ENCODE peak calls at places on chromosomes 13 and 19, in eight cellular contexts. R, D, L, Q, H, P, Z and X are unnamed samples.

GRCh38 chr19:6465663-6466062 is 1.6 kb downstream of the CRB3 start:
- DNase-seq in R (no peak), D (no peak), L (no peak), Q (no peak), H (no peak), P (no peak), Z (no peak), X (no peak)

GRCh38 chr13:31418186-31418585 is 218.4 kb downstream of the B3GLCT start:
- DNase-seq in R (no peak), D (no peak), L (no peak), Q (no peak), H (no peak), P (no peak), Z (no peak), X (no peak)

GRCh38 chr19:57103573-57104277 is 16.1 kb upstream of the USP29 start:
- DNase-seq in R (peak), D (peak), L (peak), Q (no peak), H (peak), P (peak), Z (peak), X (peak)

GRCh38 chr13:101700598-101700997 is 248.1 kb downstream of the ITGBL1 start:
- DNase-seq in R (peak), D (no peak), L (no peak), Q (no peak), H (no peak), P (no peak), Z (no peak), X (no peak)

GRCh38 chr19:8423821-8424223 is 10.7 kb downstream of the MARCHF2 start:
- DNase-seq in R (peak), D (peak), L (peak), Q (peak), H (peak), P (no peak), Z (no peak), X (no peak)

GRCh38 chr19:41734156-41734555 is 21.2 kb upstream of the CEACAM6 start:
- DNase-seq in R (no peak), D (no peak), L (no peak), Q (no peak), H (no peak), P (no peak), Z (no peak), X (no peak)

GRCh38 chr19:39915101-39915847 is 19.2 kb downstream of the FCGBP start:
- DNase-seq in R (no peak), D (no peak), L (no peak), Q (no peak), H (peak), P (no peak), Z (no peak), X (no peak)

GRCh38 chr19:13830761-13831481 is 35.7 kb downstream of the ZSWIM4 start:
- DNase-seq in R (no peak), D (peak), L (no peak), Q (no peak), H (no peak), P (no peak), Z (no peak), X (no peak)

GRCh38 chr13:102401755-102402154 is at the start of gene FGF14:
- DNase-seq in R (no peak), D (no peak), L (no peak), Q (no peak), H (no peak), P (no peak), Z (no peak), X (no peak)

GRCh38 chr13:60338754-60339153 is 58.3 kb upstream of the TDRD3 start:
- DNase-seq in R (no peak), D (no peak), L (no peak), Q (no peak), H (no peak), P (no peak), Z (no peak), X (no peak)

GRCh38 chr19:4016903-4017638 is 9.5 kb downstream of the PIAS4 start:
- DNase-seq in R (no peak), D (no peak), L (no peak), Q (no peak), H (no peak), P (no peak), Z (no peak), X (no peak)

GRCh38 chr19:4122480-4122879 is 1.4 kb downstream of the MAP2K2 start:
- DNase-seq in R (no peak), D (no peak), L (no peak), Q (no peak), H (no peak), P (no peak), Z (no peak), X (no peak)

GRCh38 chr19:42360787-42361544 is 29.1 kb downstream of the CNFN start:
- DNase-seq in R (no peak), D (no peak), L (no peak), Q (no peak), H (no peak), P (no peak), Z (no peak), X (no peak)

GRCh38 chr19:16386619-16387240 is 62.1 kb downstream of the KLF2 start:
- DNase-seq in R (peak), D (peak), L (peak), Q (peak), H (peak), P (peak), Z (peak), X (peak)

GRCh38 chr19:6125571-6125989 is 9.9 kb upstream of the ACSBG2 start:
- DNase-seq in R (peak), D (peak), L (peak), Q (no peak), H (peak), P (peak), Z (peak), X (peak)

GRCh38 chr13:110525328-110526319 is 35.9 kb downstream of the RAB20 start:
- DNase-seq in R (no peak), D (no peak), L (peak), Q (no peak), H (no peak), P (peak), Z (peak), X (peak)

GRCh38 chr19:55614711-55615552 is 9.4 kb downstream of the ZNF784 start:
- DNase-seq in R (no peak), D (no peak), L (no peak), Q (no peak), H (no peak), P (no peak), Z (no peak), X (no peak)

GRCh38 chr13:66547685-66548084 is 682.5 kb downstream of the PCDH9 start:
- DNase-seq in R (no peak), D (no peak), L (no peak), Q (no peak), H (no peak), P (no peak), Z (no peak), X (no peak)

GRCh38 chr13:66546534-66547379 is 683.4 kb downstream of the PCDH9 start:
- DNase-seq in R (no peak), D (peak), L (no peak), Q (peak), H (no peak), P (no peak), Z (no peak), X (no peak)

GRCh38 chr13:66543780-66544179 is 686.4 kb downstream of the PCDH9 start:
- DNase-seq in R (no peak), D (peak), L (no peak), Q (no peak), H (no peak), P (no peak), Z (no peak), X (no peak)
- TF ChIP-seq CTCF in R (no peak), D (peak), L (no peak), Q (no peak), H (no peak), P (no peak), Z (no peak), X (no peak)

DNA sequence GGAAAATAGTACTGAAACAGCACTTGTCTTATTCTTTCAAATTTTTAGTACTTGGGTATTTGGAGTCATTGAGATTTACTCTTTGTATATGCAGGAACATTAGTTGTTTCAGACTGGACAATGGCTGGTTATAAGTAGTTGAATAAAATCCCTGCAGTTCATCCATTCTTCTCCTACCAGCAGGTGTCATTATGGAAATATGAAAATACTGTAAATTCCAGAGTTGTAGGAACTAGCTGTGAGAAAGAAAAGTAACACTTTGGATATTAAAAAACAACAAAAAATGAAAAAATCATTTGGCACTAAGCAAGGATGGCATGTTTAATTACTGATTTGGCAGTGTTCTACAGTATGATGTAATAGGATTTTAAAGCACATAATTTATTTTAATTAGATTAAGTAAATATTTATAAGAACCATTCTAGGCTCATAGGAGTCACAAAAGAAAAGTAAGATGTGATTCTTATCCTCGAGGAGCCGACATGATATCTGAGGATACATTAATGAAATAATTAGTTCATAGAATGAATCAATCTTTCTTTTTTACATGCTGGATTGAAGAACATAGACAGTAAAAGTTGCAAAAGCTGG is 155.3 kb downstream of the KCNRG start:
- DNase-seq in R (peak), D (peak), L (no peak), Q (no peak), H (no peak), P (no peak), Z (no peak), X (no peak)
- TF ChIP-seq CTCF in R (peak), D (peak), L (peak), Q (peak), H (peak), P (no peak), Z (no peak), X (no peak)

GRCh38 chr19:1811942-1812425 is at the start of gene ATP8B3:
- DNase-seq in R (no peak), D (no peak), L (peak), Q (no peak), H (peak), P (no peak), Z (no peak), X (no peak)
- TF ChIP-seq CTCF in R (no peak), D (peak), L (no peak), Q (peak), H (no peak), P (peak), Z (peak), X (peak)

GRCh38 chr19:9848060-9848459 is 12.9 kb downstream of the PIN1 start:
- DNase-seq in R (no peak), D (no peak), L (no peak), Q (no peak), H (no peak), P (peak), Z (no peak), X (peak)

GRCh38 chr19:9848761-9849160 is 13.6 kb downstream of the PIN1 start:
- DNase-seq in R (no peak), D (no peak), L (no peak), Q (no peak), H (no peak), P (no peak), Z (no peak), X (no peak)

GRCh38 chr19:9850235-9850959 is 15.3 kb downstream of the PIN1 start:
- DNase-seq in R (no peak), D (no peak), L (no peak), Q (no peak), H (no peak), P (no peak), Z (no peak), X (no peak)

GRCh38 chr19:9849786-9850185 is 14.7 kb downstream of the PIN1 start:
- DNase-seq in R (no peak), D (no peak), L (no peak), Q (no peak), H (no peak), P (no peak), Z (no peak), X (no peak)

DNA sequence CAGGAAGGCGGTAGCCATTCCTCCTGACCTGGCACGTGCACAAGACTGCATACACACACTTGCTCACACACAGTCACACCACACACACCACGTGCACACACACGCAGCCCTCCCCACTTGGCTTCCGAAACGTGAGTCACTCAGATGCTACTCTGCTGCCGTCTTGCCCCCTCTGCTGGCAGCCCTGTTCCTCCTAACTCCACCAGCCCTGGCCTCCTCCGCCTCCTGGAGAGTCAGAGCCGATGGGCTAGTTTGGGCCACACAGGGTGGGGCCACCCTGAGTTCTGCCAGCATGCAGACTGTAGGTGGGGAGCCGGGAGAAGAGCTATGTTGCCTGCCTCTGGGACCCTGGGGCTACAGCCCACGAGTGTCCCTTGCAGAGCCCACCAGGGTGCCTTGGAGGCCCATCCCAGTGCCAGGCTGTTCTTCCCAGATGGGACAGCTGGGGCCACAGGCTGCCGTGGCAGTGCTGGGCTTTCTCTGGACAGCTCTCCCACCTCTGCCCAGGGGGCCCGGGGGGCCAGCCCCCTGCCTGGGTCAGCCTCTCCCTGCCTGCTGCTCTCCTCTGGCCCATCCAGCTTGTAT is 12.1 kb downstream of the PIN1 start:
- DNase-seq in R (peak), D (peak), L (no peak), Q (peak), H (peak), P (no peak), Z (peak), X (peak)
- TF ChIP-seq CTCF in R (peak), D (peak), L (no peak), Q (peak), H (no peak), P (no peak), Z (no peak), X (no peak)